ENCODE peak calls at places on chromosomes 12 and 14, in nine cellular contexts. One of them, this sample, is unnamed.

GRCh38 chr12:5073838-5074237 is 30.2 kb downstream of the KCNA5 start:
- DNase-seq in nephron progenitor cell: peak
- DNase-seq in lower lobe of right lung: no peak
- DNase-seq in suprapubic skin: no peak
- DNase-seq in AG10803: peak
- DNase-seq in left ventricle myocardium inferior: no peak
- DNase-seq in GM20000: no peak
- DNase-seq in sigmoid colon: no peak
- DNase-seq in neural crest cell: no peak
- DNase-seq in this sample: no peak

GRCh38 chr12:13209279-13210021 is 12.9 kb downstream of the EMP1 start:
- DNase-seq in nephron progenitor cell: no peak
- DNase-seq in lower lobe of right lung: no peak
- DNase-seq in suprapubic skin: no peak
- DNase-seq in AG10803: no peak
- DNase-seq in left ventricle myocardium inferior: no peak
- DNase-seq in GM20000: no peak
- DNase-seq in sigmoid colon: no peak
- DNase-seq in neural crest cell: no peak
- DNase-seq in this sample: no peak

GRCh38 chr12:65935906-65936528 is 111.7 kb downstream of the HMGA2 start:
- DNase-seq in nephron progenitor cell: no peak
- DNase-seq in lower lobe of right lung: no peak
- DNase-seq in suprapubic skin: no peak
- DNase-seq in AG10803: no peak
- DNase-seq in left ventricle myocardium inferior: no peak
- DNase-seq in GM20000: no peak
- DNase-seq in sigmoid colon: no peak
- DNase-seq in neural crest cell: no peak
- DNase-seq in this sample: no peak

GRCh38 chr14:32472081-32472480 is 143.0 kb downstream of the AKAP6 start:
- DNase-seq in nephron progenitor cell: no peak
- DNase-seq in lower lobe of right lung: no peak
- DNase-seq in suprapubic skin: no peak
- DNase-seq in AG10803: no peak
- DNase-seq in left ventricle myocardium inferior: no peak
- DNase-seq in GM20000: no peak
- DNase-seq in sigmoid colon: no peak
- DNase-seq in neural crest cell: no peak
- DNase-seq in this sample: no peak

GRCh38 chr12:31234955-31235867 is 90.7 kb downstream of the SINHCAF start:
- DNase-seq in nephron progenitor cell: peak
- DNase-seq in lower lobe of right lung: peak
- DNase-seq in suprapubic skin: no peak
- DNase-seq in AG10803: peak
- DNase-seq in left ventricle myocardium inferior: no peak
- DNase-seq in GM20000: no peak
- DNase-seq in sigmoid colon: no peak
- DNase-seq in neural crest cell: peak
- DNase-seq in this sample: peak

GRCh38 chr12:119615518-119616475 is 22.2 kb downstream of the TMEM233 start:
- DNase-seq in nephron progenitor cell: no peak
- DNase-seq in lower lobe of right lung: no peak
- DNase-seq in suprapubic skin: no peak
- DNase-seq in AG10803: peak
- DNase-seq in left ventricle myocardium inferior: no peak
- DNase-seq in GM20000: no peak
- DNase-seq in sigmoid colon: no peak
- DNase-seq in neural crest cell: no peak
- DNase-seq in this sample: no peak

GRCh38 chr12:76450690-76451089 is 102.5 kb upstream of the BBS10 start:
- DNase-seq in nephron progenitor cell: no peak
- DNase-seq in lower lobe of right lung: no peak
- DNase-seq in suprapubic skin: no peak
- DNase-seq in AG10803: peak
- DNase-seq in left ventricle myocardium inferior: no peak
- DNase-seq in GM20000: no peak
- DNase-seq in sigmoid colon: no peak
- DNase-seq in neural crest cell: no peak
- DNase-seq in this sample: no peak

GRCh38 chr14:31326111-31326510 is 94.2 kb downstream of the HEATR5A start:
- DNase-seq in nephron progenitor cell: no peak
- DNase-seq in lower lobe of right lung: no peak
- DNase-seq in suprapubic skin: no peak
- DNase-seq in AG10803: peak
- DNase-seq in left ventricle myocardium inferior: no peak
- DNase-seq in GM20000: no peak
- DNase-seq in sigmoid colon: no peak
- DNase-seq in neural crest cell: no peak
- DNase-seq in this sample: no peak

GRCh38 chr14:102795060-102795925 is 18.0 kb downstream of the TRAF3 start:
- DNase-seq in nephron progenitor cell: no peak
- DNase-seq in lower lobe of right lung: peak
- DNase-seq in suprapubic skin: no peak
- DNase-seq in AG10803: peak
- DNase-seq in left ventricle myocardium inferior: peak
- DNase-seq in GM20000: peak
- DNase-seq in sigmoid colon: peak
- DNase-seq in neural crest cell: no peak
- DNase-seq in this sample: no peak

GRCh38 chr12:55965941-55966407 is at the start of gene PMEL:
- DNase-seq in nephron progenitor cell: peak
- DNase-seq in lower lobe of right lung: no peak
- DNase-seq in suprapubic skin: no peak
- DNase-seq in AG10803: peak
- DNase-seq in left ventricle myocardium inferior: no peak
- DNase-seq in GM20000: no peak
- DNase-seq in sigmoid colon: peak
- DNase-seq in neural crest cell: no peak
- DNase-seq in this sample: peak

GRCh38 chr12:59904874-59905521 is 309.2 kb downstream of the SLC16A7 start:
- DNase-seq in nephron progenitor cell: no peak
- DNase-seq in lower lobe of right lung: no peak
- DNase-seq in suprapubic skin: no peak
- DNase-seq in AG10803: peak
- DNase-seq in left ventricle myocardium inferior: no peak
- DNase-seq in GM20000: no peak
- DNase-seq in sigmoid colon: no peak
- DNase-seq in neural crest cell: no peak
- DNase-seq in this sample: no peak

GRCh38 chr14:100560471-100560870 is 26.7 kb downstream of the BEGAIN start:
- DNase-seq in nephron progenitor cell: no peak
- DNase-seq in lower lobe of right lung: no peak
- DNase-seq in suprapubic skin: no peak
- DNase-seq in AG10803: no peak
- DNase-seq in left ventricle myocardium inferior: no peak
- DNase-seq in GM20000: no peak
- DNase-seq in sigmoid colon: no peak
- DNase-seq in neural crest cell: no peak
- DNase-seq in this sample: no peak
- TF ChIP-seq CTCF in nephron progenitor cell: no peak
- TF ChIP-seq CTCF in lower lobe of right lung: no peak
- TF ChIP-seq CTCF in suprapubic skin: no peak
- TF ChIP-seq CTCF in AG10803: no peak
- TF ChIP-seq CTCF in left ventricle myocardium inferior: no peak
- TF ChIP-seq CTCF in GM20000: no peak
- TF ChIP-seq CTCF in sigmoid colon: no peak
- TF ChIP-seq CTCF in neural crest cell: no peak
- TF ChIP-seq CTCF in this sample: no peak

GRCh38 chr14:44149597-44149996 is 357.5 kb downstream of the FSCB start:
- DNase-seq in nephron progenitor cell: peak
- DNase-seq in lower lobe of right lung: no peak
- DNase-seq in suprapubic skin: no peak
- DNase-seq in AG10803: no peak
- DNase-seq in left ventricle myocardium inferior: no peak
- DNase-seq in GM20000: no peak
- DNase-seq in sigmoid colon: no peak
- DNase-seq in neural crest cell: peak
- DNase-seq in this sample: peak
- TF ChIP-seq CTCF in nephron progenitor cell: peak
- TF ChIP-seq CTCF in lower lobe of right lung: no peak
- TF ChIP-seq CTCF in suprapubic skin: no peak
- TF ChIP-seq CTCF in AG10803: no peak
- TF ChIP-seq CTCF in left ventricle myocardium inferior: no peak
- TF ChIP-seq CTCF in GM20000: no peak
- TF ChIP-seq CTCF in sigmoid colon: no peak
- TF ChIP-seq CTCF in neural crest cell: peak
- TF ChIP-seq CTCF in this sample: peak

GRCh38 chr12:51729331-51729730 is 119.2 kb downstream of the FIGNL2 start:
- DNase-seq in nephron progenitor cell: no peak
- DNase-seq in lower lobe of right lung: no peak
- DNase-seq in suprapubic skin: no peak
- DNase-seq in AG10803: no peak
- DNase-seq in left ventricle myocardium inferior: no peak
- DNase-seq in GM20000: no peak
- DNase-seq in sigmoid colon: no peak
- DNase-seq in neural crest cell: no peak
- DNase-seq in this sample: no peak

GRCh38 chr12:51721281-51721940 is 127.1 kb downstream of the FIGNL2 start:
- DNase-seq in nephron progenitor cell: peak
- DNase-seq in lower lobe of right lung: peak
- DNase-seq in suprapubic skin: no peak
- DNase-seq in AG10803: no peak
- DNase-seq in left ventricle myocardium inferior: peak
- DNase-seq in GM20000: no peak
- DNase-seq in sigmoid colon: peak
- DNase-seq in neural crest cell: no peak
- DNase-seq in this sample: peak

GRCh38 chr12:51730745-51731144 is 117.8 kb downstream of the FIGNL2 start:
- DNase-seq in nephron progenitor cell: no peak
- DNase-seq in lower lobe of right lung: no peak
- DNase-seq in suprapubic skin: no peak
- DNase-seq in AG10803: no peak
- DNase-seq in left ventricle myocardium inferior: no peak
- DNase-seq in GM20000: no peak
- DNase-seq in sigmoid colon: no peak
- DNase-seq in neural crest cell: no peak
- DNase-seq in this sample: no peak

GRCh38 chr12:51722387-51722786 is 126.1 kb downstream of the FIGNL2 start:
- DNase-seq in nephron progenitor cell: no peak
- DNase-seq in lower lobe of right lung: no peak
- DNase-seq in suprapubic skin: no peak
- DNase-seq in AG10803: no peak
- DNase-seq in left ventricle myocardium inferior: no peak
- DNase-seq in GM20000: no peak
- DNase-seq in sigmoid colon: no peak
- DNase-seq in neural crest cell: no peak
- DNase-seq in this sample: no peak

DNA sequence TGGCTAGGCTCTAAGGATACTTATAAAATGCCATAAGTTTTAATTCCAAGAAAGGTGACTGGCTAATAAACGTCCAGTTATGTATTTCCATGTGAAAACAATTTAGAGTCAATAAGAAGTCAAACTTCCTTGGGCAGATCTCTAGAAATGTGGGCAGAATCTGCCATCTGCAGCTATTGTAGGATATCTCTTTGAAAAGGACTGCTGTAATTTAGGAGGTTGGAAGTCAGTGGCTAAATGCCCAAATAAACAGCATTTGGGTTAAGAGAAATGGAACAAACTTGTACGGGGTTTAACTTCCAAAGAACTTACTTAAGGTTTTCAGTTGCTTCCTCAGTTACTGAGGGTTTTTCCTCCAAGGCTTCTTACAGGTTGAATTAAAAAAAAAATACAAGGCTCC is 121.6 kb downstream of the FIGNL2 start:
- DNase-seq in nephron progenitor cell: no peak
- DNase-seq in lower lobe of right lung: no peak
- DNase-seq in suprapubic skin: no peak
- DNase-seq in AG10803: peak
- DNase-seq in left ventricle myocardium inferior: no peak
- DNase-seq in GM20000: no peak
- DNase-seq in sigmoid colon: no peak
- DNase-seq in neural crest cell: no peak
- DNase-seq in this sample: no peak
- TF ChIP-seq CTCF in nephron progenitor cell: no peak
- TF ChIP-seq CTCF in lower lobe of right lung: no peak
- TF ChIP-seq CTCF in suprapubic skin: no peak
- TF ChIP-seq CTCF in AG10803: no peak
- TF ChIP-seq CTCF in left ventricle myocardium inferior: no peak
- TF ChIP-seq CTCF in GM20000: no peak
- TF ChIP-seq CTCF in sigmoid colon: no peak
- TF ChIP-seq CTCF in neural crest cell: no peak
- TF ChIP-seq CTCF in this sample: no peak

GRCh38 chr14:100020623-100021022 is 44.6 kb upstream of the EVL start:
- DNase-seq in nephron progenitor cell: no peak
- DNase-seq in lower lobe of right lung: no peak
- DNase-seq in suprapubic skin: no peak
- DNase-seq in AG10803: no peak
- DNase-seq in left ventricle myocardium inferior: no peak
- DNase-seq in GM20000: no peak
- DNase-seq in sigmoid colon: no peak
- DNase-seq in neural crest cell: no peak
- DNase-seq in this sample: no peak

GRCh38 chr14:100022772-100023451 is 42.3 kb upstream of the EVL start:
- DNase-seq in nephron progenitor cell: peak
- DNase-seq in lower lobe of right lung: no peak
- DNase-seq in suprapubic skin: no peak
- DNase-seq in AG10803: peak
- DNase-seq in left ventricle myocardium inferior: peak
- DNase-seq in GM20000: peak
- DNase-seq in sigmoid colon: peak
- DNase-seq in neural crest cell: no peak
- DNase-seq in this sample: no peak

GRCh38 chr14:100028990-100029677 is 36.1 kb upstream of the EVL start:
- DNase-seq in nephron progenitor cell: no peak
- DNase-seq in lower lobe of right lung: no peak
- DNase-seq in suprapubic skin: no peak
- DNase-seq in AG10803: peak
- DNase-seq in left ventricle myocardium inferior: no peak
- DNase-seq in GM20000: no peak
- DNase-seq in sigmoid colon: no peak
- DNase-seq in neural crest cell: no peak
- DNase-seq in this sample: no peak

GRCh38 chr14:100027771-100028490 is 37.3 kb upstream of the EVL start:
- DNase-seq in nephron progenitor cell: no peak
- DNase-seq in lower lobe of right lung: no peak
- DNase-seq in suprapubic skin: no peak
- DNase-seq in AG10803: peak
- DNase-seq in left ventricle myocardium inferior: no peak
- DNase-seq in GM20000: no peak
- DNase-seq in sigmoid colon: no peak
- DNase-seq in neural crest cell: no peak
- DNase-seq in this sample: no peak

GRCh38 chr14:100025111-100025510 is 40.1 kb upstream of the EVL start:
- DNase-seq in nephron progenitor cell: no peak
- DNase-seq in lower lobe of right lung: peak
- DNase-seq in suprapubic skin: no peak
- DNase-seq in AG10803: peak
- DNase-seq in left ventricle myocardium inferior: no peak
- DNase-seq in GM20000: peak
- DNase-seq in sigmoid colon: no peak
- DNase-seq in neural crest cell: no peak
- DNase-seq in this sample: peak
- TF ChIP-seq CTCF in nephron progenitor cell: peak
- TF ChIP-seq CTCF in lower lobe of right lung: peak
- TF ChIP-seq CTCF in suprapubic skin: no peak
- TF ChIP-seq CTCF in AG10803: peak
- TF ChIP-seq CTCF in left ventricle myocardium inferior: peak
- TF ChIP-seq CTCF in GM20000: peak
- TF ChIP-seq CTCF in sigmoid colon: no peak
- TF ChIP-seq CTCF in neural crest cell: peak
- TF ChIP-seq CTCF in this sample: no peak